ENCODE peak calls at places on chromosomes 13 and 19, in ten cellular contexts. One of them, this sample, is unnamed.

GRCh38 chr19:18650468-18651001 is 13.7 kb downstream of the KLHL26 start:
- DNase-seq in transverse colon: peak
- DNase-seq in IMR-90: peak
- DNase-seq in aorta: peak
- DNase-seq in CD8-positive, alpha-beta memory T cell: no peak
- DNase-seq in brain microvascular endothelial cell: peak
- DNase-seq in OCI-LY7: no peak
- DNase-seq in heart left ventricle: peak
- DNase-seq in substantia nigra: peak
- DNase-seq in cardiac muscle cell: peak
- DNase-seq in this sample: peak

GRCh38 chr13:75650991-75651390 is 14.9 kb downstream of the LMO7 start:
- DNase-seq in aorta: no peak
- DNase-seq in CD8-positive, alpha-beta memory T cell: no peak
- DNase-seq in heart left ventricle: no peak
- DNase-seq in substantia nigra: no peak
- DNase-seq in OCI-LY7: no peak
- DNase-seq in cardiac muscle cell: no peak
- DNase-seq in brain microvascular endothelial cell: no peak
- DNase-seq in IMR-90: no peak
- DNase-seq in transverse colon: no peak
- DNase-seq in this sample: no peak

GRCh38 chr19:7450243-7451223 is 38.3 kb downstream of the PEX11G start:
- DNase-seq in heart left ventricle: no peak
- DNase-seq in CD8-positive, alpha-beta memory T cell: no peak
- DNase-seq in aorta: no peak
- DNase-seq in OCI-LY7: peak
- DNase-seq in brain microvascular endothelial cell: no peak
- DNase-seq in IMR-90: peak
- DNase-seq in cardiac muscle cell: peak
- DNase-seq in substantia nigra: no peak
- DNase-seq in transverse colon: no peak
- DNase-seq in this sample: no peak

GRCh38 chr13:62305758-62306157 is 890.1 kb upstream of the PCDH20 start:
- DNase-seq in aorta: no peak
- DNase-seq in brain microvascular endothelial cell: no peak
- DNase-seq in transverse colon: no peak
- DNase-seq in substantia nigra: no peak
- DNase-seq in cardiac muscle cell: no peak
- DNase-seq in heart left ventricle: no peak
- DNase-seq in CD8-positive, alpha-beta memory T cell: no peak
- DNase-seq in OCI-LY7: peak
- DNase-seq in IMR-90: no peak
- DNase-seq in this sample: no peak

GRCh38 chr19:19966862-19967261 is 66.1 kb downstream of the ZNF93 start:
- DNase-seq in IMR-90: no peak
- DNase-seq in substantia nigra: no peak
- DNase-seq in brain microvascular endothelial cell: no peak
- DNase-seq in CD8-positive, alpha-beta memory T cell: no peak
- DNase-seq in OCI-LY7: peak
- DNase-seq in heart left ventricle: no peak
- DNase-seq in transverse colon: no peak
- DNase-seq in cardiac muscle cell: no peak
- DNase-seq in aorta: no peak
- DNase-seq in this sample: no peak

GRCh38 chr13:76522083-76522755 is 364.0 kb downstream of the KCTD12 start:
- DNase-seq in heart left ventricle: no peak
- DNase-seq in brain microvascular endothelial cell: peak
- DNase-seq in cardiac muscle cell: peak
- DNase-seq in substantia nigra: no peak
- DNase-seq in transverse colon: no peak
- DNase-seq in aorta: no peak
- DNase-seq in OCI-LY7: no peak
- DNase-seq in IMR-90: peak
- DNase-seq in CD8-positive, alpha-beta memory T cell: no peak
- DNase-seq in this sample: no peak

GRCh38 chr19:30812099-30812684 is 440.0 kb downstream of the ZNF536 start:
- DNase-seq in CD8-positive, alpha-beta memory T cell: no peak
- DNase-seq in heart left ventricle: no peak
- DNase-seq in aorta: no peak
- DNase-seq in cardiac muscle cell: no peak
- DNase-seq in substantia nigra: no peak
- DNase-seq in brain microvascular endothelial cell: no peak
- DNase-seq in transverse colon: no peak
- DNase-seq in OCI-LY7: no peak
- DNase-seq in IMR-90: no peak
- DNase-seq in this sample: no peak

GRCh38 chr19:32349724-32350475 is 4.5 kb downstream of the ZNF507 start:
- DNase-seq in heart left ventricle: no peak
- DNase-seq in brain microvascular endothelial cell: no peak
- DNase-seq in aorta: no peak
- DNase-seq in substantia nigra: no peak
- DNase-seq in CD8-positive, alpha-beta memory T cell: no peak
- DNase-seq in OCI-LY7: no peak
- DNase-seq in cardiac muscle cell: no peak
- DNase-seq in IMR-90: peak
- DNase-seq in transverse colon: no peak
- DNase-seq in this sample: no peak

GRCh38 chr13:44816701-44817684 is 172.3 kb downstream of the NUFIP1 start:
- DNase-seq in heart left ventricle: no peak
- DNase-seq in aorta: no peak
- DNase-seq in CD8-positive, alpha-beta memory T cell: no peak
- DNase-seq in cardiac muscle cell: peak
- DNase-seq in brain microvascular endothelial cell: peak
- DNase-seq in substantia nigra: no peak
- DNase-seq in OCI-LY7: no peak
- DNase-seq in IMR-90: peak
- DNase-seq in transverse colon: no peak
- DNase-seq in this sample: no peak

GRCh38 chr19:50204811-50205675 is 1.6 kb downstream of the MYH14 start:
- DNase-seq in IMR-90: no peak
- DNase-seq in aorta: no peak
- DNase-seq in OCI-LY7: no peak
- DNase-seq in heart left ventricle: peak
- DNase-seq in brain microvascular endothelial cell: no peak
- DNase-seq in CD8-positive, alpha-beta memory T cell: no peak
- DNase-seq in cardiac muscle cell: no peak
- DNase-seq in transverse colon: peak
- DNase-seq in substantia nigra: no peak
- DNase-seq in this sample: no peak

GRCh38 chr19:29813665-29814064 is 1.9 kb downstream of the CCNE1 start:
- DNase-seq in cardiac muscle cell: no peak
- DNase-seq in brain microvascular endothelial cell: no peak
- DNase-seq in substantia nigra: no peak
- DNase-seq in heart left ventricle: no peak
- DNase-seq in aorta: no peak
- DNase-seq in OCI-LY7: no peak
- DNase-seq in CD8-positive, alpha-beta memory T cell: no peak
- DNase-seq in transverse colon: no peak
- DNase-seq in IMR-90: no peak
- DNase-seq in this sample: no peak

GRCh38 chr19:17575871-17576757 is 20.7 kb downstream of the COLGALT1 start:
- DNase-seq in substantia nigra: no peak
- DNase-seq in transverse colon: peak
- DNase-seq in aorta: no peak
- DNase-seq in brain microvascular endothelial cell: no peak
- DNase-seq in CD8-positive, alpha-beta memory T cell: no peak
- DNase-seq in heart left ventricle: no peak
- DNase-seq in OCI-LY7: no peak
- DNase-seq in IMR-90: no peak
- DNase-seq in cardiac muscle cell: no peak
- DNase-seq in this sample: no peak

GRCh38 chr13:92122454-92122853 is 724.0 kb downstream of the GPC5 start:
- DNase-seq in substantia nigra: no peak
- DNase-seq in aorta: no peak
- DNase-seq in CD8-positive, alpha-beta memory T cell: no peak
- DNase-seq in brain microvascular endothelial cell: no peak
- DNase-seq in OCI-LY7: no peak
- DNase-seq in IMR-90: no peak
- DNase-seq in transverse colon: no peak
- DNase-seq in heart left ventricle: no peak
- DNase-seq in cardiac muscle cell: peak
- DNase-seq in this sample: no peak

GRCh38 chr19:41882568-41883462 is at the start of gene ARHGEF1:
- DNase-seq in substantia nigra: peak
- DNase-seq in cardiac muscle cell: peak
- DNase-seq in CD8-positive, alpha-beta memory T cell: peak
- DNase-seq in aorta: peak
- DNase-seq in brain microvascular endothelial cell: no peak
- DNase-seq in transverse colon: peak
- DNase-seq in IMR-90: no peak
- DNase-seq in heart left ventricle: peak
- DNase-seq in OCI-LY7: peak
- DNase-seq in this sample: peak

GRCh38 chr13:48155850-48156249 is 60.9 kb upstream of the MED4 start:
- DNase-seq in substantia nigra: no peak
- DNase-seq in transverse colon: no peak
- DNase-seq in cardiac muscle cell: peak
- DNase-seq in brain microvascular endothelial cell: peak
- DNase-seq in IMR-90: peak
- DNase-seq in aorta: no peak
- DNase-seq in heart left ventricle: no peak
- DNase-seq in OCI-LY7: no peak
- DNase-seq in CD8-positive, alpha-beta memory T cell: peak
- DNase-seq in this sample: no peak

GRCh38 chr19:17404015-17404414 is 1.4 kb downstream of the BST2 start:
- DNase-seq in transverse colon: no peak
- DNase-seq in brain microvascular endothelial cell: no peak
- DNase-seq in cardiac muscle cell: no peak
- DNase-seq in heart left ventricle: no peak
- DNase-seq in OCI-LY7: no peak
- DNase-seq in CD8-positive, alpha-beta memory T cell: no peak
- DNase-seq in aorta: no peak
- DNase-seq in substantia nigra: no peak
- DNase-seq in IMR-90: no peak
- DNase-seq in this sample: no peak

DNA sequence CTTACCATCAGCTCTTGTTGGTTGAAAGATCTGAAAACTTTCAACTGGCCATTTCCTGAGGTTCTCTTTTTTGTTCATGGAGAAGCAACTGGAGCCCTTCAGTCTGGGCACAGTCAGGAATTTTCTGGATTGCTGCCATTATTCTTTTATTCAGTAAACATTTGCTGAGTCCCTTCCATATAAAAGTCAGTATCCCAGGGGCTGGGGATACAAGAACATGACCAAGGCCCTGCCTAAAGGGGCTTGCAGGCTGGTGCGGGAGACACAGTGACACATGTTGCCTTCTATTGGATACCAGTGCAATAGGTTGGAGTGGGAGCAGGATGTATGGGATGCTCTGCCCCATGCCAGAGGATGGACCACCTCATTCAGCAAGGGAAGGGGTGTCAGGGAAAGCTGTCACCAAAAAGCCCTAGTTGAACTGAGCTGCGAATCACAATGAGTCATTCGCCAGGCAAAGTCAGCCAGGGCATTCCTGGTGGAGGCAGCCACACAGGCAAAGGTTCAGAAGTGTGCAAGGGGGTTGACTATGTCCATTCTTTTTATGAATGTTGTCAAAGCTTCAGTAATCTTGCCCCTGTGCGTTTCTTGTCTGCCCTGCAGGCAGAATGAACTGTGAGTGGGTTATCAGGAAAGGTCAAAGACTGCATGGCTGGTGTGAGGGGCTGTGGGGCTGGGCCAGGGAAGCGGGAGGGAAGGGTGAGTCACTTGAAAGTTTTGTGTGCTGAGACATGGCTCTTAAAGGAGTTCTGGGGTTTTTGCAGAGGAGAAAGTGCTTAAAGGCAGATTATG is 395.9 kb downstream of the KCNRG start:
- DNase-seq in OCI-LY7: no peak
- DNase-seq in CD8-positive, alpha-beta memory T cell: no peak
- DNase-seq in aorta: peak
- DNase-seq in transverse colon: no peak
- DNase-seq in cardiac muscle cell: peak
- DNase-seq in IMR-90: peak
- DNase-seq in heart left ventricle: no peak
- DNase-seq in brain microvascular endothelial cell: peak
- DNase-seq in substantia nigra: no peak
- DNase-seq in this sample: peak
- H3K27ac ChIP-seq in OCI-LY7: no peak
- H3K27ac ChIP-seq in CD8-positive, alpha-beta memory T cell: no peak
- H3K27ac ChIP-seq in aorta: no peak
- H3K27ac ChIP-seq in transverse colon: peak
- H3K27ac ChIP-seq in cardiac muscle cell: peak
- H3K27ac ChIP-seq in IMR-90: peak
- H3K27ac ChIP-seq in heart left ventricle: peak
- H3K27ac ChIP-seq in brain microvascular endothelial cell: no peak
- H3K27ac ChIP-seq in substantia nigra: no peak
- H3K27ac ChIP-seq in this sample: peak

DNA sequence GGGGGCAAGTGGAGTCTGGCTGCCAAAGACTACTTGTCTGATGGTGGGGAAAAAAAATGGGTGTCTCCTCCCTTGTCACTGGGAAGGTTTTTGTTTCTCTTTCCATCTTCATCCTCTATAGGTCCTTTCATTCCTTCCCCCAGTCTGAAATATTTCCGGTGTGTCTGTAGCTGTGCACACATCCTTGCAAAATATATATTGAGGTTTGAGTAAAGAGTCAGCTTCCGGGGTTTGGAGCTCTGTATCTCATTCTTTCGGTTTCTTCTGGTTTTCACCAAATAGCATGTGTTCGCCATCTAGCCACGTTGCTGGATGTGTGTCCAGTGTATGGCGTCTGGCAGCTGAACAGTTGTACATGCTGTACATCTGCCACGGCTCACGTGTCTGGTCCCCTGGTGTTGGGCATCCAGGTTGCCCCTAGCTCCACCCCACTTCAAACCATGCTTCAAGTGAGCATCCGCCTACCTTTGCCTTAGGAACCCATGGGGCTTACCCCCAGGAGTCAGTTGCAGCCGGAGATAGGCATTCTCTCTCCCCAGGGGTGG is 142.2 kb downstream of the SIPA1L3 start:
- DNase-seq in CD8-positive, alpha-beta memory T cell: peak
- DNase-seq in IMR-90: no peak
- DNase-seq in OCI-LY7: peak
- DNase-seq in transverse colon: peak
- DNase-seq in heart left ventricle: no peak
- DNase-seq in cardiac muscle cell: peak
- DNase-seq in substantia nigra: no peak
- DNase-seq in aorta: no peak
- DNase-seq in brain microvascular endothelial cell: peak
- DNase-seq in this sample: no peak
- H3K27ac ChIP-seq in CD8-positive, alpha-beta memory T cell: peak
- H3K27ac ChIP-seq in IMR-90: no peak
- H3K27ac ChIP-seq in OCI-LY7: peak
- H3K27ac ChIP-seq in transverse colon: peak
- H3K27ac ChIP-seq in heart left ventricle: no peak
- H3K27ac ChIP-seq in cardiac muscle cell: no peak
- H3K27ac ChIP-seq in substantia nigra: no peak
- H3K27ac ChIP-seq in aorta: no peak
- H3K27ac ChIP-seq in brain microvascular endothelial cell: peak
- H3K27ac ChIP-seq in this sample: no peak

GRCh38 chr13:58043971-58044370 is 412.4 kb downstream of the PCDH17 start:
- DNase-seq in OCI-LY7: no peak
- DNase-seq in cardiac muscle cell: no peak
- DNase-seq in transverse colon: no peak
- DNase-seq in heart left ventricle: no peak
- DNase-seq in aorta: no peak
- DNase-seq in IMR-90: no peak
- DNase-seq in CD8-positive, alpha-beta memory T cell: no peak
- DNase-seq in substantia nigra: no peak
- DNase-seq in brain microvascular endothelial cell: no peak
- DNase-seq in this sample: no peak
- H3K27ac ChIP-seq in OCI-LY7: no peak
- H3K27ac ChIP-seq in cardiac muscle cell: no peak
- H3K27ac ChIP-seq in transverse colon: no peak
- H3K27ac ChIP-seq in heart left ventricle: no peak
- H3K27ac ChIP-seq in aorta: no peak
- H3K27ac ChIP-seq in IMR-90: no peak
- H3K27ac ChIP-seq in CD8-positive, alpha-beta memory T cell: no peak
- H3K27ac ChIP-seq in substantia nigra: no peak
- H3K27ac ChIP-seq in brain microvascular endothelial cell: no peak
- H3K27ac ChIP-seq in this sample: no peak

GRCh38 chr19:13934785-13935109 is 3.5 kb downstream of the PODNL1 start:
- DNase-seq in cardiac muscle cell: no peak
- DNase-seq in aorta: no peak
- DNase-seq in substantia nigra: no peak
- DNase-seq in IMR-90: no peak
- DNase-seq in OCI-LY7: no peak
- DNase-seq in brain microvascular endothelial cell: no peak
- DNase-seq in transverse colon: no peak
- DNase-seq in heart left ventricle: no peak
- DNase-seq in CD8-positive, alpha-beta memory T cell: no peak
- DNase-seq in this sample: no peak
- H3K27ac ChIP-seq in cardiac muscle cell: no peak
- H3K27ac ChIP-seq in aorta: no peak
- H3K27ac ChIP-seq in substantia nigra: no peak
- H3K27ac ChIP-seq in IMR-90: no peak
- H3K27ac ChIP-seq in OCI-LY7: no peak
- H3K27ac ChIP-seq in brain microvascular endothelial cell: no peak
- H3K27ac ChIP-seq in transverse colon: no peak
- H3K27ac ChIP-seq in heart left ventricle: no peak
- H3K27ac ChIP-seq in CD8-positive, alpha-beta memory T cell: no peak
- H3K27ac ChIP-seq in this sample: no peak